ENCODE peak calls at places on chromosomes 1 and 21, in eight cellular contexts. One of them, this sample, is unnamed.
A peak's percentile ranks its signal among the peaks of the same experiment; 100 is the strongest.

GRCh38 chr1:108502138-108502537 is 52.0 kb downstream of the NBPF6 start:
- DNase-seq in nephron progenitor cell: no peak
- DNase-seq in trophoblast cell: no peak
- DNase-seq in heart right ventricle: no peak
- DNase-seq in activated CD4-positive, alpha-beta T cell treated with anti-CD3 and anti-CD28 coated beads, Interleukin-2, amount 10 ng/mL, durations not matched to agents 7 days and 5 days: no peak
- DNase-seq in germinal center: no peak
- DNase-seq in NCI-H510A treated with DMSO at 0.1 percent for 48 hours: no peak
- DNase-seq in neural progenitor cell: no peak
- DNase-seq in this sample: no peak

GRCh38 chr1:10658396-10659066 is 137.9 kb downstream of the CASZ1 start:
- DNase-seq in nephron progenitor cell: no peak
- DNase-seq in trophoblast cell: no peak
- DNase-seq in heart right ventricle: no peak
- DNase-seq in activated CD4-positive, alpha-beta T cell treated with anti-CD3 and anti-CD28 coated beads, Interleukin-2, amount 10 ng/mL, durations not matched to agents 7 days and 5 days: no peak
- DNase-seq in germinal center: no peak
- DNase-seq in NCI-H510A treated with DMSO at 0.1 percent for 48 hours: no peak
- DNase-seq in neural progenitor cell: no peak
- DNase-seq in this sample: no peak

GRCh38 chr1:225378880-225379279 is 49.0 kb downstream of the LBR start:
- DNase-seq in nephron progenitor cell: peak; percentile 33
- DNase-seq in trophoblast cell: peak; percentile 34
- DNase-seq in heart right ventricle: peak; percentile 11
- DNase-seq in activated CD4-positive, alpha-beta T cell treated with anti-CD3 and anti-CD28 coated beads, Interleukin-2, amount 10 ng/mL, durations not matched to agents 7 days and 5 days: no peak
- DNase-seq in germinal center: no peak
- DNase-seq in NCI-H510A treated with DMSO at 0.1 percent for 48 hours: no peak
- DNase-seq in neural progenitor cell: peak; percentile 64
- DNase-seq in this sample: no peak

GRCh38 chr1:29620631-29621030 is 384.3 kb downstream of the PTPRU start:
- DNase-seq in nephron progenitor cell: no peak
- DNase-seq in trophoblast cell: no peak
- DNase-seq in heart right ventricle: no peak
- DNase-seq in activated CD4-positive, alpha-beta T cell treated with anti-CD3 and anti-CD28 coated beads, Interleukin-2, amount 10 ng/mL, durations not matched to agents 7 days and 5 days: no peak
- DNase-seq in germinal center: no peak
- DNase-seq in NCI-H510A treated with DMSO at 0.1 percent for 48 hours: no peak
- DNase-seq in neural progenitor cell: no peak
- DNase-seq in this sample: no peak

GRCh38 chr1:24984800-24985552 is 54.9 kb upstream of the RUNX3 start:
- DNase-seq in nephron progenitor cell: no peak
- DNase-seq in trophoblast cell: no peak
- DNase-seq in heart right ventricle: no peak
- DNase-seq in activated CD4-positive, alpha-beta T cell treated with anti-CD3 and anti-CD28 coated beads, Interleukin-2, amount 10 ng/mL, durations not matched to agents 7 days and 5 days: peak; percentile 58
- DNase-seq in germinal center: no peak
- DNase-seq in NCI-H510A treated with DMSO at 0.1 percent for 48 hours: no peak
- DNase-seq in neural progenitor cell: no peak
- DNase-seq in this sample: no peak

GRCh38 chr21:38350681-38351080 is 93.9 kb downstream of the KCNJ15 start:
- DNase-seq in nephron progenitor cell: no peak
- DNase-seq in trophoblast cell: no peak
- DNase-seq in heart right ventricle: no peak
- DNase-seq in activated CD4-positive, alpha-beta T cell treated with anti-CD3 and anti-CD28 coated beads, Interleukin-2, amount 10 ng/mL, durations not matched to agents 7 days and 5 days: no peak
- DNase-seq in germinal center: no peak
- DNase-seq in NCI-H510A treated with DMSO at 0.1 percent for 48 hours: no peak
- DNase-seq in neural progenitor cell: no peak
- DNase-seq in this sample: no peak

GRCh38 chr1:53956308-53957168 is 10.4 kb downstream of the LRRC42 start:
- DNase-seq in nephron progenitor cell: no peak
- DNase-seq in trophoblast cell: peak; percentile 18
- DNase-seq in heart right ventricle: no peak
- DNase-seq in activated CD4-positive, alpha-beta T cell treated with anti-CD3 and anti-CD28 coated beads, Interleukin-2, amount 10 ng/mL, durations not matched to agents 7 days and 5 days: no peak
- DNase-seq in germinal center: no peak
- DNase-seq in NCI-H510A treated with DMSO at 0.1 percent for 48 hours: peak; percentile 84
- DNase-seq in neural progenitor cell: no peak
- DNase-seq in this sample: no peak

GRCh38 chr1:43143441-43143888 is 28.6 kb downstream of the EBNA1BP2 start:
- DNase-seq in nephron progenitor cell: peak; percentile 18
- DNase-seq in trophoblast cell: peak; percentile 46
- DNase-seq in heart right ventricle: no peak
- DNase-seq in activated CD4-positive, alpha-beta T cell treated with anti-CD3 and anti-CD28 coated beads, Interleukin-2, amount 10 ng/mL, durations not matched to agents 7 days and 5 days: no peak
- DNase-seq in germinal center: no peak
- DNase-seq in NCI-H510A treated with DMSO at 0.1 percent for 48 hours: no peak
- DNase-seq in neural progenitor cell: peak; percentile 60
- DNase-seq in this sample: no peak

GRCh38 chr1:39224295-39224829 is 19.9 kb downstream of the MACF1 start:
- DNase-seq in nephron progenitor cell: no peak
- DNase-seq in trophoblast cell: no peak
- DNase-seq in heart right ventricle: no peak
- DNase-seq in activated CD4-positive, alpha-beta T cell treated with anti-CD3 and anti-CD28 coated beads, Interleukin-2, amount 10 ng/mL, durations not matched to agents 7 days and 5 days: no peak
- DNase-seq in germinal center: no peak
- DNase-seq in NCI-H510A treated with DMSO at 0.1 percent for 48 hours: no peak
- DNase-seq in neural progenitor cell: no peak
- DNase-seq in this sample: no peak

GRCh38 chr1:239222999-239223398 is 163.4 kb upstream of the CHRM3 start:
- DNase-seq in nephron progenitor cell: no peak
- DNase-seq in trophoblast cell: no peak
- DNase-seq in heart right ventricle: no peak
- DNase-seq in activated CD4-positive, alpha-beta T cell treated with anti-CD3 and anti-CD28 coated beads, Interleukin-2, amount 10 ng/mL, durations not matched to agents 7 days and 5 days: no peak
- DNase-seq in germinal center: no peak
- DNase-seq in NCI-H510A treated with DMSO at 0.1 percent for 48 hours: no peak
- DNase-seq in neural progenitor cell: no peak
- DNase-seq in this sample: no peak

GRCh38 chr1:13965770-13966398 is 265.9 kb downstream of the PRDM2 start:
- DNase-seq in nephron progenitor cell: peak; percentile 70
- DNase-seq in trophoblast cell: peak; percentile 72
- DNase-seq in heart right ventricle: peak; percentile 41
- DNase-seq in activated CD4-positive, alpha-beta T cell treated with anti-CD3 and anti-CD28 coated beads, Interleukin-2, amount 10 ng/mL, durations not matched to agents 7 days and 5 days: no peak
- DNase-seq in germinal center: no peak
- DNase-seq in NCI-H510A treated with DMSO at 0.1 percent for 48 hours: peak; percentile 93
- DNase-seq in neural progenitor cell: peak; percentile 82
- DNase-seq in this sample: peak; percentile 68

GRCh38 chr1:156487862-156488261 is 12.7 kb downstream of the MEF2D start:
- DNase-seq in nephron progenitor cell: no peak
- DNase-seq in trophoblast cell: peak; percentile 33
- DNase-seq in heart right ventricle: no peak
- DNase-seq in activated CD4-positive, alpha-beta T cell treated with anti-CD3 and anti-CD28 coated beads, Interleukin-2, amount 10 ng/mL, durations not matched to agents 7 days and 5 days: no peak
- DNase-seq in germinal center: no peak
- DNase-seq in NCI-H510A treated with DMSO at 0.1 percent for 48 hours: no peak
- DNase-seq in neural progenitor cell: no peak
- DNase-seq in this sample: no peak

GRCh38 chr1:1307261-1307907 is 346 bp downstream of the ACAP3 start:
- DNase-seq in nephron progenitor cell: no peak
- DNase-seq in trophoblast cell: peak; percentile 51
- DNase-seq in heart right ventricle: peak; percentile 48
- DNase-seq in activated CD4-positive, alpha-beta T cell treated with anti-CD3 and anti-CD28 coated beads, Interleukin-2, amount 10 ng/mL, durations not matched to agents 7 days and 5 days: no peak
- DNase-seq in germinal center: no peak
- DNase-seq in NCI-H510A treated with DMSO at 0.1 percent for 48 hours: no peak
- DNase-seq in neural progenitor cell: peak; percentile 76
- DNase-seq in this sample: no peak

GRCh38 chr1:31421404-31422040 is 8.5 kb downstream of the SERINC2 start:
- DNase-seq in nephron progenitor cell: peak; percentile 51
- DNase-seq in trophoblast cell: peak; percentile 31
- DNase-seq in heart right ventricle: no peak
- DNase-seq in activated CD4-positive, alpha-beta T cell treated with anti-CD3 and anti-CD28 coated beads, Interleukin-2, amount 10 ng/mL, durations not matched to agents 7 days and 5 days: no peak
- DNase-seq in germinal center: no peak
- DNase-seq in NCI-H510A treated with DMSO at 0.1 percent for 48 hours: no peak
- DNase-seq in neural progenitor cell: peak; percentile 79
- DNase-seq in this sample: peak; percentile 64

GRCh38 chr1:197692965-197693364 is 82.3 kb downstream of the DENND1B start:
- DNase-seq in nephron progenitor cell: no peak
- DNase-seq in trophoblast cell: peak; percentile 18
- DNase-seq in heart right ventricle: no peak
- DNase-seq in activated CD4-positive, alpha-beta T cell treated with anti-CD3 and anti-CD28 coated beads, Interleukin-2, amount 10 ng/mL, durations not matched to agents 7 days and 5 days: no peak
- DNase-seq in germinal center: no peak
- DNase-seq in NCI-H510A treated with DMSO at 0.1 percent for 48 hours: no peak
- DNase-seq in neural progenitor cell: no peak
- DNase-seq in this sample: peak; percentile 10

GRCh38 chr1:198333744-198334143 is 176.9 kb downstream of the NEK7 start:
- DNase-seq in nephron progenitor cell: no peak
- DNase-seq in trophoblast cell: peak; percentile 23
- DNase-seq in heart right ventricle: no peak
- DNase-seq in activated CD4-positive, alpha-beta T cell treated with anti-CD3 and anti-CD28 coated beads, Interleukin-2, amount 10 ng/mL, durations not matched to agents 7 days and 5 days: no peak
- DNase-seq in germinal center: no peak
- DNase-seq in NCI-H510A treated with DMSO at 0.1 percent for 48 hours: no peak
- DNase-seq in neural progenitor cell: no peak
- DNase-seq in this sample: no peak

GRCh38 chr21:37153193-37153934 is 80.3 kb downstream of the TTC3 start:
- DNase-seq in nephron progenitor cell: no peak
- DNase-seq in trophoblast cell: peak; percentile 82
- DNase-seq in heart right ventricle: no peak
- DNase-seq in activated CD4-positive, alpha-beta T cell treated with anti-CD3 and anti-CD28 coated beads, Interleukin-2, amount 10 ng/mL, durations not matched to agents 7 days and 5 days: no peak
- DNase-seq in germinal center: no peak
- DNase-seq in NCI-H510A treated with DMSO at 0.1 percent for 48 hours: no peak
- DNase-seq in neural progenitor cell: no peak
- DNase-seq in this sample: no peak

GRCh38 chr1:204560590-204560989 is 44.4 kb downstream of the MDM4 start:
- DNase-seq in nephron progenitor cell: no peak
- DNase-seq in trophoblast cell: peak; percentile 47
- DNase-seq in heart right ventricle: no peak
- DNase-seq in activated CD4-positive, alpha-beta T cell treated with anti-CD3 and anti-CD28 coated beads, Interleukin-2, amount 10 ng/mL, durations not matched to agents 7 days and 5 days: no peak
- DNase-seq in germinal center: no peak
- DNase-seq in NCI-H510A treated with DMSO at 0.1 percent for 48 hours: no peak
- DNase-seq in neural progenitor cell: no peak
- DNase-seq in this sample: no peak

GRCh38 chr1:54124472-54124871 is 28.3 kb downstream of the CDCP2 start:
- DNase-seq in nephron progenitor cell: no peak
- DNase-seq in trophoblast cell: no peak
- DNase-seq in heart right ventricle: no peak
- DNase-seq in activated CD4-positive, alpha-beta T cell treated with anti-CD3 and anti-CD28 coated beads, Interleukin-2, amount 10 ng/mL, durations not matched to agents 7 days and 5 days: no peak
- DNase-seq in germinal center: no peak
- DNase-seq in NCI-H510A treated with DMSO at 0.1 percent for 48 hours: peak; percentile 86
- DNase-seq in neural progenitor cell: no peak
- DNase-seq in this sample: peak; percentile 41

GRCh38 chr1:226406401-226406881 is 1.5 kb downstream of the PARP1 start:
- DNase-seq in nephron progenitor cell: no peak
- DNase-seq in trophoblast cell: peak; percentile 91
- DNase-seq in heart right ventricle: no peak
- DNase-seq in activated CD4-positive, alpha-beta T cell treated with anti-CD3 and anti-CD28 coated beads, Interleukin-2, amount 10 ng/mL, durations not matched to agents 7 days and 5 days: peak; percentile 22
- DNase-seq in germinal center: peak; percentile 53
- DNase-seq in NCI-H510A treated with DMSO at 0.1 percent for 48 hours: peak; percentile 38
- DNase-seq in neural progenitor cell: peak; percentile 6
- DNase-seq in this sample: peak; percentile 69

GRCh38 chr21:21028275-21028814 is 30.1 kb downstream of the NCAM2 start:
- DNase-seq in nephron progenitor cell: no peak
- DNase-seq in trophoblast cell: no peak
- DNase-seq in heart right ventricle: no peak
- DNase-seq in activated CD4-positive, alpha-beta T cell treated with anti-CD3 and anti-CD28 coated beads, Interleukin-2, amount 10 ng/mL, durations not matched to agents 7 days and 5 days: no peak
- DNase-seq in germinal center: no peak
- DNase-seq in NCI-H510A treated with DMSO at 0.1 percent for 48 hours: no peak
- DNase-seq in neural progenitor cell: no peak
- DNase-seq in this sample: no peak

GRCh38 chr1:3948344-3948743 is 48.3 kb upstream of the C1orf174 start:
- DNase-seq in nephron progenitor cell: no peak
- DNase-seq in trophoblast cell: peak; percentile 30
- DNase-seq in heart right ventricle: no peak
- DNase-seq in activated CD4-positive, alpha-beta T cell treated with anti-CD3 and anti-CD28 coated beads, Interleukin-2, amount 10 ng/mL, durations not matched to agents 7 days and 5 days: no peak
- DNase-seq in germinal center: no peak
- DNase-seq in NCI-H510A treated with DMSO at 0.1 percent for 48 hours: peak; percentile 68
- DNase-seq in neural progenitor cell: no peak
- DNase-seq in this sample: no peak

GRCh38 chr21:21111309-21111920 is 113.2 kb downstream of the NCAM2 start:
- DNase-seq in nephron progenitor cell: no peak
- DNase-seq in trophoblast cell: no peak
- DNase-seq in heart right ventricle: no peak
- DNase-seq in activated CD4-positive, alpha-beta T cell treated with anti-CD3 and anti-CD28 coated beads, Interleukin-2, amount 10 ng/mL, durations not matched to agents 7 days and 5 days: no peak
- DNase-seq in germinal center: no peak
- DNase-seq in NCI-H510A treated with DMSO at 0.1 percent for 48 hours: no peak
- DNase-seq in neural progenitor cell: peak; percentile 10
- DNase-seq in this sample: no peak

GRCh38 chr1:1752190-1752589 is 26.1 kb downstream of the NADK start:
- DNase-seq in nephron progenitor cell: no peak
- DNase-seq in trophoblast cell: no peak
- DNase-seq in heart right ventricle: no peak
- DNase-seq in activated CD4-positive, alpha-beta T cell treated with anti-CD3 and anti-CD28 coated beads, Interleukin-2, amount 10 ng/mL, durations not matched to agents 7 days and 5 days: no peak
- DNase-seq in germinal center: no peak
- DNase-seq in NCI-H510A treated with DMSO at 0.1 percent for 48 hours: no peak
- DNase-seq in neural progenitor cell: no peak
- DNase-seq in this sample: no peak

GRCh38 chr1:86965012-86965826 is 50.8 kb downstream of the HS2ST1 start:
- DNase-seq in nephron progenitor cell: no peak
- DNase-seq in trophoblast cell: peak; percentile 59
- DNase-seq in heart right ventricle: peak; percentile 19
- DNase-seq in activated CD4-positive, alpha-beta T cell treated with anti-CD3 and anti-CD28 coated beads, Interleukin-2, amount 10 ng/mL, durations not matched to agents 7 days and 5 days: peak; percentile 21
- DNase-seq in germinal center: peak; percentile 13
- DNase-seq in NCI-H510A treated with DMSO at 0.1 percent for 48 hours: no peak
- DNase-seq in neural progenitor cell: peak; percentile 24
- DNase-seq in this sample: peak; percentile 10

GRCh38 chr1:150272379-150272840 is at the start of gene C1orf54:
- DNase-seq in nephron progenitor cell: peak; percentile 70
- DNase-seq in trophoblast cell: no peak
- DNase-seq in heart right ventricle: peak; percentile 85
- DNase-seq in activated CD4-positive, alpha-beta T cell treated with anti-CD3 and anti-CD28 coated beads, Interleukin-2, amount 10 ng/mL, durations not matched to agents 7 days and 5 days: no peak
- DNase-seq in germinal center: no peak
- DNase-seq in NCI-H510A treated with DMSO at 0.1 percent for 48 hours: no peak
- DNase-seq in neural progenitor cell: peak; percentile 84
- DNase-seq in this sample: no peak

This sample was measured in RPMI8226.